ENCODE peak calls at places on chromosomes 12 and 14, in ten cellular contexts. One of them, this sample, is unnamed.

GRCh38 chr12:31386364-31386777 is 60.4 kb upstream of the SINHCAF start:
- DNase-seq in MV-4-11: no peak
- DNase-seq in myocyte: no peak
- DNase-seq in GM03348: no peak
- DNase-seq in renal cortical epithelial cell: no peak
- DNase-seq in AG09309: no peak
- DNase-seq in AG20443: no peak
- DNase-seq in activated naive CD8-positive, alpha-beta T cell treated with anti-CD3 and anti-CD28 coated beads for 36 hours: no peak
- DNase-seq in fibroblast of the aortic adventitia: no peak
- DNase-seq in activated CD8-positive, alpha-beta memory T cell treated with anti-CD3 and anti-CD28 coated beads, Interleukin-2, amount 50 U/mL, for 48 hours: peak
- DNase-seq in this sample: no peak

GRCh38 chr12:54961190-54961589 is 23.4 kb downstream of the TESPA1 start:
- DNase-seq in MV-4-11: no peak
- DNase-seq in myocyte: no peak
- DNase-seq in GM03348: no peak
- DNase-seq in renal cortical epithelial cell: no peak
- DNase-seq in AG09309: no peak
- DNase-seq in AG20443: no peak
- DNase-seq in activated naive CD8-positive, alpha-beta T cell treated with anti-CD3 and anti-CD28 coated beads for 36 hours: no peak
- DNase-seq in fibroblast of the aortic adventitia: no peak
- DNase-seq in activated CD8-positive, alpha-beta memory T cell treated with anti-CD3 and anti-CD28 coated beads, Interleukin-2, amount 50 U/mL, for 48 hours: no peak
- DNase-seq in this sample: no peak

GRCh38 chr12:120475643-120476042 is 6.1 kb upstream of the SRSF9 start:
- DNase-seq in MV-4-11: no peak
- DNase-seq in myocyte: no peak
- DNase-seq in GM03348: no peak
- DNase-seq in renal cortical epithelial cell: no peak
- DNase-seq in AG09309: no peak
- DNase-seq in AG20443: no peak
- DNase-seq in activated naive CD8-positive, alpha-beta T cell treated with anti-CD3 and anti-CD28 coated beads for 36 hours: no peak
- DNase-seq in fibroblast of the aortic adventitia: no peak
- DNase-seq in activated CD8-positive, alpha-beta memory T cell treated with anti-CD3 and anti-CD28 coated beads, Interleukin-2, amount 50 U/mL, for 48 hours: no peak
- DNase-seq in this sample: no peak

GRCh38 chr12:106341086-106341879 is 16.3 kb upstream of the POLR3B start:
- DNase-seq in MV-4-11: no peak
- DNase-seq in myocyte: peak
- DNase-seq in GM03348: peak
- DNase-seq in renal cortical epithelial cell: no peak
- DNase-seq in AG09309: peak
- DNase-seq in AG20443: peak
- DNase-seq in activated naive CD8-positive, alpha-beta T cell treated with anti-CD3 and anti-CD28 coated beads for 36 hours: no peak
- DNase-seq in fibroblast of the aortic adventitia: peak
- DNase-seq in activated CD8-positive, alpha-beta memory T cell treated with anti-CD3 and anti-CD28 coated beads, Interleukin-2, amount 50 U/mL, for 48 hours: no peak
- DNase-seq in this sample: no peak

GRCh38 chr12:75120202-75120774 is 89.4 kb downstream of the KCNC2 start:
- DNase-seq in MV-4-11: no peak
- DNase-seq in myocyte: no peak
- DNase-seq in GM03348: no peak
- DNase-seq in renal cortical epithelial cell: peak
- DNase-seq in AG09309: no peak
- DNase-seq in AG20443: no peak
- DNase-seq in activated naive CD8-positive, alpha-beta T cell treated with anti-CD3 and anti-CD28 coated beads for 36 hours: no peak
- DNase-seq in fibroblast of the aortic adventitia: peak
- DNase-seq in activated CD8-positive, alpha-beta memory T cell treated with anti-CD3 and anti-CD28 coated beads, Interleukin-2, amount 50 U/mL, for 48 hours: no peak
- DNase-seq in this sample: no peak

GRCh38 chr14:95609398-95609990 is 74.6 kb downstream of the GLRX5 start:
- DNase-seq in MV-4-11: no peak
- DNase-seq in myocyte: peak
- DNase-seq in GM03348: peak
- DNase-seq in renal cortical epithelial cell: peak
- DNase-seq in AG09309: no peak
- DNase-seq in AG20443: peak
- DNase-seq in activated naive CD8-positive, alpha-beta T cell treated with anti-CD3 and anti-CD28 coated beads for 36 hours: no peak
- DNase-seq in fibroblast of the aortic adventitia: peak
- DNase-seq in activated CD8-positive, alpha-beta memory T cell treated with anti-CD3 and anti-CD28 coated beads, Interleukin-2, amount 50 U/mL, for 48 hours: peak
- DNase-seq in this sample: no peak

GRCh38 chr14:78902010-78902623 is 731.9 kb downstream of the NRXN3 start:
- DNase-seq in MV-4-11: no peak
- DNase-seq in myocyte: peak
- DNase-seq in GM03348: peak
- DNase-seq in renal cortical epithelial cell: peak
- DNase-seq in AG09309: peak
- DNase-seq in AG20443: peak
- DNase-seq in activated naive CD8-positive, alpha-beta T cell treated with anti-CD3 and anti-CD28 coated beads for 36 hours: no peak
- DNase-seq in fibroblast of the aortic adventitia: peak
- DNase-seq in activated CD8-positive, alpha-beta memory T cell treated with anti-CD3 and anti-CD28 coated beads, Interleukin-2, amount 50 U/mL, for 48 hours: no peak
- DNase-seq in this sample: no peak

GRCh38 chr12:24937553-24938244 is 11.2 kb downstream of the BCAT1 start:
- DNase-seq in MV-4-11: no peak
- DNase-seq in myocyte: peak
- DNase-seq in GM03348: peak
- DNase-seq in renal cortical epithelial cell: peak
- DNase-seq in AG09309: no peak
- DNase-seq in AG20443: no peak
- DNase-seq in activated naive CD8-positive, alpha-beta T cell treated with anti-CD3 and anti-CD28 coated beads for 36 hours: no peak
- DNase-seq in fibroblast of the aortic adventitia: peak
- DNase-seq in activated CD8-positive, alpha-beta memory T cell treated with anti-CD3 and anti-CD28 coated beads, Interleukin-2, amount 50 U/mL, for 48 hours: no peak
- DNase-seq in this sample: no peak

GRCh38 chr14:22579881-22580280 is 9.1 kb downstream of the DAD1 start:
- DNase-seq in MV-4-11: no peak
- DNase-seq in myocyte: no peak
- DNase-seq in GM03348: no peak
- DNase-seq in renal cortical epithelial cell: no peak
- DNase-seq in AG09309: no peak
- DNase-seq in AG20443: no peak
- DNase-seq in activated naive CD8-positive, alpha-beta T cell treated with anti-CD3 and anti-CD28 coated beads for 36 hours: no peak
- DNase-seq in fibroblast of the aortic adventitia: no peak
- DNase-seq in activated CD8-positive, alpha-beta memory T cell treated with anti-CD3 and anti-CD28 coated beads, Interleukin-2, amount 50 U/mL, for 48 hours: no peak
- DNase-seq in this sample: no peak

GRCh38 chr14:95123895-95124579 is 33.3 kb downstream of the DICER1 start:
- DNase-seq in MV-4-11: no peak
- DNase-seq in myocyte: no peak
- DNase-seq in GM03348: no peak
- DNase-seq in renal cortical epithelial cell: no peak
- DNase-seq in AG09309: no peak
- DNase-seq in AG20443: no peak
- DNase-seq in activated naive CD8-positive, alpha-beta T cell treated with anti-CD3 and anti-CD28 coated beads for 36 hours: no peak
- DNase-seq in fibroblast of the aortic adventitia: no peak
- DNase-seq in activated CD8-positive, alpha-beta memory T cell treated with anti-CD3 and anti-CD28 coated beads, Interleukin-2, amount 50 U/mL, for 48 hours: no peak
- DNase-seq in this sample: peak

GRCh38 chr14:20278414-20278813 is 27.3 kb downstream of the TTC5 start:
- DNase-seq in MV-4-11: no peak
- DNase-seq in myocyte: peak
- DNase-seq in GM03348: no peak
- DNase-seq in renal cortical epithelial cell: peak
- DNase-seq in AG09309: no peak
- DNase-seq in AG20443: no peak
- DNase-seq in activated naive CD8-positive, alpha-beta T cell treated with anti-CD3 and anti-CD28 coated beads for 36 hours: no peak
- DNase-seq in fibroblast of the aortic adventitia: peak
- DNase-seq in activated CD8-positive, alpha-beta memory T cell treated with anti-CD3 and anti-CD28 coated beads, Interleukin-2, amount 50 U/mL, for 48 hours: no peak
- DNase-seq in this sample: no peak

This sample was measured in gastrocnemius medialis.